ENCODE peak calls at places on chromosome 22, in six cellular contexts. B is A549, P is NB4, E is GM12878, F is HepG2, Y is K562. K is an unnamed sample.

GRCh38 chr22:31328545-31328960 is 17.6 kb downstream of the PATZ1 start:
- DNase-seq in F (no peak), Y (no peak), B (no peak), P (no peak), E (no peak), K (no peak)

GRCh38 chr22:23754220-23754919 is at the start of gene VPREB3:
- DNase-seq in B (no peak), P (no peak), Y (no peak), F (no peak), E (no peak), K (no peak)

GRCh38 chr22:48753752-48754517 is 1073.7 kb downstream of the BRD1 start:
- DNase-seq in B (no peak), P (no peak), E (no peak), F (no peak), Y (no peak), K (no peak)

GRCh38 chr22:35977136-35977535 is 51.5 kb downstream of the RBFOX2 start:
- DNase-seq in F (no peak), B (no peak), P (no peak), Y (no peak), E (no peak), K (no peak)

GRCh38 chr22:29877620-29878019 is 5.4 kb upstream of the MTMR3 start:
- DNase-seq in F (no peak), E (no peak), Y (no peak), P (peak), B (no peak), K (no peak)

GRCh38 chr22:28102413-28102812 is 183.4 kb upstream of the PITPNB start:
- DNase-seq in B (no peak), E (no peak), Y (no peak), F (no peak), P (no peak), K (no peak)

GRCh38 chr22:30902496-30903357 is 65.8 kb downstream of the MORC2 start:
- DNase-seq in P (no peak), F (no peak), B (no peak), E (peak), Y (no peak), K (no peak)

GRCh38 chr22:19173047-19174035 is 5.2 kb downstream of the SLC25A1 start:
- DNase-seq in P (no peak), E (no peak), F (peak), Y (no peak), B (no peak), K (no peak)

GRCh38 chr22:29028468-29028867 is 33.2 kb downstream of the C22orf31 start:
- DNase-seq in P (no peak), E (no peak), Y (no peak), F (no peak), B (no peak), K (no peak)

GRCh38 chr22:23789638-23790037 is 2.9 kb downstream of the SMARCB1 start:
- DNase-seq in F (peak), P (no peak), B (no peak), Y (no peak), E (no peak), K (no peak)

GRCh38 chr22:47043835-47044721 is 281.6 kb downstream of the TBC1D22A start:
- DNase-seq in E (no peak), P (peak), B (no peak), F (no peak), Y (no peak), K (peak)

DNA sequence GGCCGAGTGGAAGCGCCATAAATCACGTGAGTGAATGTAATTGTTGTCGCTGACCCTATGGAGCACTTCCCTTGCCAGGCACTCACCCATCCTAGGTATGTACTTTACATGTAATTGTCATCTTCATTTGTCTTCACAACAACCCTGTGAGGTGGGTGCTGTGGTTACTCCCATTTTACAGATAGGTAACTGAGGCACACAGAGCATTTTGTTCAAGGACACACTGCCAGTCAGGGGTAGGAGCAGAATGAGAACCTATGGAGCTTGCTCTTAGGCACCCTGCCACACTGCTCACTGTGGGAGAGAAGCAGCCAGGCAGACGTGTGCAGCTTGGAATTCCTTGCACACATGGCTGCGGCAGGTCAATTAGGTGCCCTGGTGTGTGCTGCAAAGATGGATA is 785 bp upstream of the EFCAB6 start:
- DNase-seq in Y (no peak), F (no peak), P (no peak), B (no peak), E (no peak), K (no peak)
- H3K4me3 ChIP-seq in Y (no peak), F (no peak), P (peak), B (peak), E (peak), K (peak)

GRCh38 chr22:45757068-45757467 is 85.4 kb downstream of the ATXN10 start:
- DNase-seq in E (no peak), F (no peak), B (no peak), Y (no peak), P (no peak), K (no peak)
- TF ChIP-seq MYC in E (no peak), F (no peak), B (no peak), Y (no peak), P (no peak), K (no peak)

GRCh38 chr22:26952004-26952403 is 294.6 kb downstream of the MIAT start:
- DNase-seq in Y (no peak), E (no peak), P (no peak), F (no peak), B (no peak), K (no peak)
- H3K4me3 ChIP-seq in Y (no peak), E (no peak), P (no peak), F (no peak), B (no peak), K (no peak)

GRCh38 chr22:39284142-39284980 is 35.1 kb downstream of the RPL3 start:
- DNase-seq in B (no peak), F (peak), E (no peak), P (no peak), Y (no peak), K (no peak)

GRCh38 chr22:39288135-39288898 is 31.1 kb downstream of the RPL3 start:
- DNase-seq in F (no peak), B (no peak), Y (no peak), P (no peak), E (no peak), K (no peak)

GRCh38 chr22:39289445-39290247 is 29.8 kb downstream of the RPL3 start:
- DNase-seq in E (no peak), P (no peak), F (no peak), Y (no peak), B (no peak), K (no peak)

GRCh38 chr22:39284983-39285382 is 34.4 kb downstream of the RPL3 start:
- DNase-seq in P (no peak), F (no peak), E (no peak), Y (no peak), B (no peak), K (no peak)

GRCh38 chr22:39287076-39287743 is 32.2 kb downstream of the RPL3 start:
- DNase-seq in F (no peak), P (peak), B (no peak), Y (no peak), E (no peak), K (peak)
- TF ChIP-seq MYC in F (no peak), P (no peak), B (no peak), Y (no peak), E (no peak), K (no peak)

DNA sequence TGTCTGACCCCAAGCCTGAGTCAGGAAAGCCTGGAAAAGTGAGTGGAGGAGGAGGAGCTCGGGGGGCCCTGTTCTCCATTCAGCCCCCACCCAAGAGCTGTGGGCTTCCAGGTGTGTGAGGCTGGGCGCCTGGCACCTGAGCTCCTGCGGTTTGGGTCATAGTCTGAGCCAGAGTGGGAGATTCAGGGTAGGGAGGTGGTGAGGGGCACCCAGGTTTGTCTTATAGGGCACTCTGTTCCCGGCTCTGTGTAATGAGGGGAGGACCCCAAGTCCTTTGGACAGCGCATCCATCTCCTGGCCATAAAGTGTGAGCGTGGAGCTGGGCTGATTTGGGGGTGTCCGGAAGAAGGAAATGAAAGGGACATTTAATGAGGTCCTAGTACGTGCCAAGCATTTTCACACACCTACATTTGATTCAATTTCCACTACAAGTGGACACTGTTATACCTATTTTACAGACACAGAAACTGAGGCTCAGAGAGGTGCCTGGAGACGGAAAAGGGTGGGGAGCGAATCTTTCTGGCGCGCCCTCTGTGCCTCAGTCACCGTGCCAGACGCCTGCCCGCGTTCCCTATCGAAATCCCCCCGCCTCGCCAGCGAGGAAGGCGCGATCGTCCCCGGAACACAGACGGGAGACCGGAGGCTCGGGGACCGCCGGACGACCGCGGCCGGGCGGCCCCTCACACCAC is 1.2 kb downstream of the NPTXR start:
- DNase-seq in Y (no peak), P (no peak), F (no peak), B (no peak), E (no peak), K (no peak)
- H3K4me3 ChIP-seq in Y (peak), P (no peak), F (peak), B (peak), E (no peak), K (no peak)

GRCh38 chr22:24948356-24949202 is 2.1 kb upstream of the LHFPL7 start:
- DNase-seq in P (no peak), B (no peak), Y (no peak), E (no peak), F (no peak), K (no peak)

GRCh38 chr22:24951942-24952836 is at the start of gene KIAA1671:
- DNase-seq in F (peak), E (no peak), B (peak), P (peak), Y (peak), K (peak)

GRCh38 chr22:24952837-24953293 is 349 bp downstream of the KIAA1671 start:
- DNase-seq in F (peak), Y (no peak), B (peak), E (no peak), P (no peak), K (peak)

GRCh38 chr22:24947881-24948280 is 1.4 kb upstream of the LHFPL7 start:
- DNase-seq in B (no peak), Y (no peak), P (no peak), E (no peak), F (no peak), K (no peak)

GRCh38 chr22:24950272-24950902 is 2.1 kb upstream of the KIAA1671 start:
- DNase-seq in E (no peak), Y (no peak), P (no peak), F (peak), B (peak), K (no peak)
- TF ChIP-seq MYC in E (no peak), Y (no peak), P (no peak), F (no peak), B (no peak), K (no peak)

GRCh38 chr22:37750596-37751162 is 53.8 kb downstream of the TRIOBP start:
- DNase-seq in E (no peak), B (no peak), Y (no peak), P (no peak), F (no peak), K (no peak)
- H3K4me3 ChIP-seq in E (no peak), B (no peak), Y (no peak), P (no peak), F (no peak), K (no peak)

GRCh38 chr22:50064453-50064852 is 6.4 kb upstream of the TTLL8 start:
- DNase-seq in B (no peak), E (no peak), P (no peak), F (no peak), Y (no peak), K (no peak)

GRCh38 chr22:50063589-50064393 is 5.7 kb upstream of the TTLL8 start:
- DNase-seq in F (no peak), Y (no peak), P (no peak), B (no peak), E (no peak), K (no peak)

GRCh38 chr22:50070366-50070765 is 12.3 kb upstream of the TTLL8 start:
- DNase-seq in E (no peak), F (no peak), P (no peak), Y (no peak), B (no peak), K (no peak)

GRCh38 chr22:50068096-50068495 is 10.0 kb upstream of the TTLL8 start:
- DNase-seq in E (no peak), Y (no peak), B (no peak), F (no peak), P (no peak), K (no peak)

DNA sequence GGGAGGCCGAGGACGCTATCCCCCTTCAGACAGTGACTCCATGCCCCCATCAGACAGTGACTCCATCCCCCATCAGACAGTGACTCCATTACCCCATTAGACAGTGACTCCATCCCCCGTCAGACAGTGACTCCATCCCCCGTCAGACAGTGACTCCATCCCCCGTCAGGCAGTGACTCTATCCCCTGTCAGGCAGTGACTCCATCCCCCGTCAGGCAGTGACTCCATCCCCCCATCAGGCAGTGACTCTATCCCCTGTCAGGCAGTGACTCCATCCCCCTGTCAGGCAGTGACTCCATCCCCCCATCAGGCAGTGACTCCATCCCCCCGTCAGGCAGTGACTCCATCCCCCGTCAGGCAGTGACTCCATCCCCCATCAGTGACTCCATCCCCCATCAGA is 9.1 kb upstream of the TTLL8 start:
- DNase-seq in F (no peak), E (no peak), Y (no peak), B (no peak), P (no peak), K (no peak)
- TF ChIP-seq MYC in F (no peak), E (no peak), Y (no peak), B (no peak), P (no peak), K (no peak)